ENCODE peak calls at places on chromosomes 1 and 21, in four cellular contexts. F is ureter; O is stimulated activated CD4-positive, alpha-beta T cell treated with anti-CD3 and anti-CD28 coated beads, Interleukin-2, amount 100 ng/mL, for 24 hours; Y is posterior cingulate gyrus. X is an unnamed sample.

GRCh38 chr21:45889961-45890360 is 91.6 kb upstream of the COL6A1 start:
- DNase-seq in Y (peak), O (no peak), F (no peak), X (no peak)

GRCh38 chr1:9326596-9326995 is 33.9 kb downstream of the SPSB1 start:
- DNase-seq in Y (no peak), F (no peak), O (no peak), X (no peak)

GRCh38 chr1:63027176-63027575 is 243.2 kb downstream of the ATG4C start:
- DNase-seq in Y (no peak), O (no peak), F (no peak), X (no peak)

GRCh38 chr1:67588186-67588865 is 96.7 kb upstream of the GADD45A start:
- DNase-seq in F (no peak), Y (no peak), O (no peak), X (no peak)

GRCh38 chr1:147167361-147167760 is 4.9 kb downstream of the PRKAB2 start:
- DNase-seq in Y (no peak), F (no peak), O (no peak), X (no peak)

GRCh38 chr21:27021801-27022200 is 54.9 kb upstream of the ADAMTS5 start:
- DNase-seq in Y (no peak), F (no peak), O (no peak), X (no peak)

GRCh38 chr1:209529233-209529632 is 54.3 kb upstream of the CAMK1G start:
- DNase-seq in F (no peak), O (no peak), Y (no peak), X (no peak)

GRCh38 chr21:16579538-16579937 is 849.8 kb downstream of the USP25 start:
- DNase-seq in F (no peak), Y (no peak), O (no peak), X (no peak)